ENCODE peak calls at places on chromosomes 2 and 18, in nine cellular contexts. A is RWPE1, P is A549, Y is AG04450, S is MCF 10A, L is mucosa of descending colon, E is sigmoid colon, T is activated B cell treated with CpG ODN at 0.5 μM for 24 hours, Z is astrocyte of the cerebellum. J is an unnamed sample.

GRCh38 chr2:35973132-35973736 is 382.3 kb upstream of the CRIM1 start:
- DNase-seq in A (peak; percentile 13), P (peak; percentile 7), Y (no peak), S (peak; percentile 51), L (no peak), E (no peak), T (no peak), Z (peak; percentile 16), J (no peak)

GRCh38 chr18:75211721-75212625 is 1.4 kb downstream of the TSHZ1 start:
- DNase-seq in A (no peak), P (no peak), Y (no peak), S (peak; percentile 33), L (peak; percentile 68), E (peak; percentile 80), T (no peak), Z (no peak), J (no peak)

GRCh38 chr2:2291500-2292260 is 39.4 kb downstream of the MYT1L start:
- DNase-seq in A (no peak), P (peak; percentile 9), Y (no peak), S (no peak), L (no peak), E (no peak), T (no peak), Z (no peak), J (no peak)

GRCh38 chr2:105417789-105418475 is 19.1 kb upstream of the FHL2 start:
- DNase-seq in A (no peak), P (no peak), Y (no peak), S (peak; percentile 52), L (no peak), E (no peak), T (no peak), Z (peak; percentile 66), J (no peak)

GRCh38 chr2:224772494-224772893 is 56.3 kb upstream of the CCDC195 start:
- DNase-seq in A (no peak), P (no peak), Y (no peak), S (no peak), L (no peak), E (no peak), T (no peak), Z (no peak), J (no peak)

GRCh38 chr2:174195253-174195652 is 53.1 kb downstream of the OLA1 start:
- DNase-seq in A (no peak), P (no peak), Y (no peak), S (no peak), L (no peak), E (no peak), T (no peak), Z (no peak), J (no peak)

GRCh38 chr2:210895132-210895531 is 338.7 kb downstream of the CPS1 start:
- DNase-seq in A (no peak), P (no peak), Y (no peak), S (no peak), L (no peak), E (no peak), T (no peak), Z (no peak), J (no peak)

GRCh38 chr2:240396623-240397541 is 38.6 kb upstream of the GPC1 start:
- DNase-seq in A (no peak), P (no peak), Y (no peak), S (no peak), L (peak; percentile 15), E (peak; percentile 52), T (no peak), Z (no peak), J (no peak)

GRCh38 chr18:36465276-36465675 is 167.8 kb downstream of the FHOD3 start:
- DNase-seq in A (no peak), P (no peak), Y (no peak), S (no peak), L (no peak), E (no peak), T (no peak), Z (no peak), J (no peak)

GRCh38 chr2:54668711-54669110 is 54.8 kb upstream of the EML6 start:
- DNase-seq in A (no peak), P (no peak), Y (no peak), S (no peak), L (no peak), E (no peak), T (no peak), Z (no peak), J (no peak)

GRCh38 chr2:240393831-240394410 is 41.5 kb upstream of the GPC1 start:
- DNase-seq in A (no peak), P (no peak), Y (no peak), S (no peak), L (peak; percentile 6), E (peak; percentile 51), T (no peak), Z (no peak), J (no peak)

GRCh38 chr2:28821295-28821958 is 10.8 kb downstream of the SPDYA start:
- DNase-seq in A (peak; percentile 51), P (peak; percentile 50), Y (no peak), S (peak; percentile 70), L (no peak), E (no peak), T (peak; percentile 17), Z (peak; percentile 47), J (no peak)

GRCh38 chr2:188158337-188159100 is 133.2 kb upstream of the GULP1 start:
- DNase-seq in A (peak; percentile 26), P (no peak), Y (no peak), S (peak; percentile 2), L (no peak), E (no peak), T (no peak), Z (no peak), J (no peak)

GRCh38 chr18:66328280-66328947 is 275.5 kb downstream of the CDH19 start:
- DNase-seq in A (no peak), P (no peak), Y (no peak), S (no peak), L (no peak), E (no peak), T (no peak), Z (no peak), J (no peak)

GRCh38 chr2:27298391-27299080 is 9.7 kb downstream of the UCN start:
- DNase-seq in A (no peak), P (no peak), Y (no peak), S (peak; percentile 17), L (no peak), E (no peak), T (no peak), Z (no peak), J (no peak)

GRCh38 chr18:33833847-33834246 is 255.8 kb downstream of the ASXL3 start:
- DNase-seq in A (no peak), P (no peak), Y (no peak), S (no peak), L (no peak), E (no peak), T (no peak), Z (no peak), J (no peak)
- TF ChIP-seq CTCF in A (no peak), P (no peak), Y (no peak), S (no peak), L (no peak), E (no peak), T (no peak), Z (no peak), J (no peak)

DNA sequence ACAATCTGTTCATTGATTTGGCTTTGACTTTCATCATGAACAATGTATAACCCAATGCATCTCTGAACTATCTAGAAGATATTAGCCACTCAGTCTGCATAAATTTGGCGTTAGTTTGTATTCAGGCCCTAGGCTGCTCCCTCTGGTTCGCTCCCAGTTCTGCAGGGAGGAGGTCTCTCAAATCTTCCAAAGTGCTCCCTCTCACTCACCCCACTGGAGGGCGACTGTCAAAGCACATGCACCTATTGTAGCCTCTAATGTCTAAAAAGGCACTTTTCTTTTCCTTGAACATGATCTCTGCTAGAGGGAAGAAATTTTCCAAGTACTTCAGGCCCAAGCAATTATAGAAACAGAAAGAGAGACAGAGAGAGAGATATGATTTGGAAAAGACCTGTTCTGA is 291.5 kb downstream of the TDRD15 start:
- DNase-seq in A (no peak), P (no peak), Y (no peak), S (peak; percentile 4), L (no peak), E (no peak), T (no peak), Z (no peak), J (no peak)
- TF ChIP-seq CTCF in A (no peak), P (no peak), Y (no peak), S (no peak), L (no peak), E (no peak), T (no peak), Z (peak; percentile 15), J (no peak)

GRCh38 chr2:166104773-166105172 is 23.0 kb downstream of the SCN1A start:
- DNase-seq in A (no peak), P (no peak), Y (no peak), S (no peak), L (no peak), E (no peak), T (no peak), Z (no peak), J (no peak)

GRCh38 chr2:166112193-166112605 is 15.6 kb downstream of the SCN1A start:
- DNase-seq in A (no peak), P (no peak), Y (no peak), S (peak; percentile 33), L (no peak), E (no peak), T (no peak), Z (no peak), J (no peak)

GRCh38 chr2:166104084-166104483 is 23.7 kb downstream of the SCN1A start:
- DNase-seq in A (no peak), P (no peak), Y (no peak), S (no peak), L (no peak), E (no peak), T (no peak), Z (no peak), J (no peak)

DNA sequence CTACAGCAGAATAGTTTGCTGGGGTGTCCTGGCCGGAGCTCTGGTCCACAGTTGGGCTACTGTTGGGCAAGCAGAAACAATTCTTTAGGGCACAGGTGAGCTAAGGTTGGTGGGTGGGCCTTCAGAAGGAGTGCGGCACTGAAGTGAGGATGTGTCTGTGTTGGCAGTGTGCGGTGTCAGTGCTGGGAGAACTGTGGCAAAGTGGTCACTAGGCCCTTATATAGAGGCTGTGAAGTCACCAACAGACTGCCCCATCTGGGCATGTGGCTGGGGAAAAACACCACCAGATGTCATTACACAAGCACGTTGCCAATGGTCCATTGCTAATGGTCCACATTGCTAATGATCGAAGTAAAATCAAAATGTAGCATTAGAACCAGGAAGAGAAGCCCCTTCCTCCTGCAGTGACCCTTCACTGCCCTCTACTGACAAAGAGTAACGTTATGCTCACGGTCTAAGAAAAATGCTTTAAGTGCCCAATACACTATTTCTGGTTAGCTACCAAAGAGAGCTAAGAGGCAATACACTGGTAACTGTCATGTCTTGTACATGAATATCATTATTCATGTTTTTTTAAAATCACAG is 21.3 kb downstream of the SCN1A start:
- DNase-seq in A (no peak), P (no peak), Y (no peak), S (peak; percentile 31), L (no peak), E (no peak), T (no peak), Z (no peak), J (no peak)
- TF ChIP-seq CTCF in A (no peak), P (peak; percentile 32), Y (peak; percentile 55), S (no peak), L (no peak), E (no peak), T (no peak), Z (peak; percentile 43), J (peak; percentile 18)

DNA sequence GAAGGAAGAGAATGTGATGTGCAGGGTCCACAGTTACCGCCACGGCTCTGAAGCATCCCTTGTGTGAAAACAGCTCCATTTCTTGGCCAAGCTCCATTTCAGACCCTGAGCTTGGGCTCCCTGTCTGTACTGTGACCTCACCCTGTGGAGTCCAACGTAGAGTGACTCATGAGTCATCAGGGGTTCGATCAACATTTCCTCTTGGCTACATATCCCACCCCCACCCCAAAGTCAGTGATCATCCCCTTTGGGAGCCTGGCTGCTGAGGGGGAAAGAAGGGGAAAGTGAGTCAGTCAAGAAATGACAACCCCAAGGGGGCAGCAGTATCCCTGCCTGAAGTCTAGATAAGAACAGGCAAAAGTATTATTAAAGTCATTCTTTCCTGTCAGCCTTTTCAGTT is 62.2 kb downstream of the PAPOLG start:
- DNase-seq in A (no peak), P (no peak), Y (no peak), S (peak; percentile 19), L (no peak), E (no peak), T (no peak), Z (no peak), J (no peak)
- TF ChIP-seq CTCF in A (no peak), P (peak; percentile 21), Y (no peak), S (no peak), L (no peak), E (no peak), T (no peak), Z (peak; percentile 7), J (no peak)

J was measured in AG09319.